ENCODE peak calls at places on chromosomes 5 and 9, in five cellular contexts. One of them, this sample, is unnamed.

GRCh38 chr5:60520451-60521210 is 179.3 kb downstream of the DEPDC1B start:
- DNase-seq in ascending aorta: no peak
- DNase-seq in CD4-positive, alpha-beta memory T cell: no peak
- DNase-seq in pancreas: no peak
- DNase-seq in CD8-positive, alpha-beta memory T cell: no peak
- DNase-seq in this sample: no peak

GRCh38 chr9:742914-743594 is 98.4 kb upstream of the DMRT1 start:
- DNase-seq in CD4-positive, alpha-beta memory T cell: no peak
- DNase-seq in ascending aorta: no peak
- DNase-seq in pancreas: no peak
- DNase-seq in CD8-positive, alpha-beta memory T cell: no peak
- DNase-seq in this sample: no peak

GRCh38 chr5:79036769-79037168 is 32.7 kb downstream of the DMGDH start:
- DNase-seq in CD8-positive, alpha-beta memory T cell: no peak
- DNase-seq in CD4-positive, alpha-beta memory T cell: no peak
- DNase-seq in ascending aorta: no peak
- DNase-seq in pancreas: no peak
- DNase-seq in this sample: no peak

GRCh38 chr9:7760014-7760415 is 39.6 kb downstream of the DMAC1 start:
- DNase-seq in CD4-positive, alpha-beta memory T cell: no peak
- DNase-seq in ascending aorta: no peak
- DNase-seq in pancreas: no peak
- DNase-seq in CD8-positive, alpha-beta memory T cell: no peak
- DNase-seq in this sample: no peak

GRCh38 chr5:16245249-16245648 is 65.7 kb upstream of the MARCHF11 start:
- DNase-seq in ascending aorta: no peak
- DNase-seq in CD8-positive, alpha-beta memory T cell: no peak
- DNase-seq in CD4-positive, alpha-beta memory T cell: no peak
- DNase-seq in pancreas: no peak
- DNase-seq in this sample: no peak

GRCh38 chr9:112486221-112487007 is at the start of gene KIAA1958:
- DNase-seq in pancreas: peak; percentile 89
- DNase-seq in CD4-positive, alpha-beta memory T cell: peak; percentile 76
- DNase-seq in CD8-positive, alpha-beta memory T cell: peak; percentile 79
- DNase-seq in ascending aorta: peak; percentile 33
- DNase-seq in this sample: peak; percentile 96

GRCh38 chr5:132294728-132295504 is 722 bp downstream of the SLC22A4 start:
- DNase-seq in CD8-positive, alpha-beta memory T cell: peak; percentile 28
- DNase-seq in ascending aorta: peak; percentile 66
- DNase-seq in pancreas: no peak
- DNase-seq in CD4-positive, alpha-beta memory T cell: peak; percentile 12
- DNase-seq in this sample: peak; percentile 93

GRCh38 chr5:14195588-14195987 is 52.4 kb downstream of the TRIO start:
- DNase-seq in pancreas: no peak
- DNase-seq in CD4-positive, alpha-beta memory T cell: no peak
- DNase-seq in ascending aorta: no peak
- DNase-seq in CD8-positive, alpha-beta memory T cell: no peak
- DNase-seq in this sample: no peak

GRCh38 chr9:73183917-73184861 is 32.5 kb downstream of the ANXA1 start:
- DNase-seq in ascending aorta: no peak
- DNase-seq in pancreas: no peak
- DNase-seq in CD8-positive, alpha-beta memory T cell: peak; percentile 44
- DNase-seq in CD4-positive, alpha-beta memory T cell: peak; percentile 54
- DNase-seq in this sample: no peak

GRCh38 chr9:127943746-127944145 is 6.1 kb upstream of the DPM2 start:
- DNase-seq in CD8-positive, alpha-beta memory T cell: peak; percentile 64
- DNase-seq in CD4-positive, alpha-beta memory T cell: peak; percentile 70
- DNase-seq in pancreas: peak; percentile 84
- DNase-seq in ascending aorta: no peak
- DNase-seq in this sample: peak; percentile 96

GRCh38 chr9:84839538-84839937 is 170.0 kb downstream of the NTRK2 start:
- DNase-seq in CD8-positive, alpha-beta memory T cell: no peak
- DNase-seq in CD4-positive, alpha-beta memory T cell: no peak
- DNase-seq in ascending aorta: no peak
- DNase-seq in pancreas: no peak
- DNase-seq in this sample: no peak

GRCh38 chr9:82882133-82882532 is 180.8 kb downstream of the RASEF start:
- DNase-seq in ascending aorta: no peak
- DNase-seq in pancreas: no peak
- DNase-seq in CD4-positive, alpha-beta memory T cell: no peak
- DNase-seq in CD8-positive, alpha-beta memory T cell: no peak
- DNase-seq in this sample: no peak

GRCh38 chr9:2016411-2017208 is 1.5 kb downstream of the SMARCA2 start:
- DNase-seq in ascending aorta: peak; percentile 51
- DNase-seq in CD4-positive, alpha-beta memory T cell: peak; percentile 63
- DNase-seq in CD8-positive, alpha-beta memory T cell: peak; percentile 59
- DNase-seq in pancreas: peak; percentile 81
- DNase-seq in this sample: peak; percentile 92

GRCh38 chr9:84285381-84285780 is 55.2 kb downstream of the SLC28A3 start:
- DNase-seq in pancreas: no peak
- DNase-seq in CD4-positive, alpha-beta memory T cell: no peak
- DNase-seq in CD8-positive, alpha-beta memory T cell: no peak
- DNase-seq in ascending aorta: no peak
- DNase-seq in this sample: no peak

GRCh38 chr5:73135429-73136276 is 15.3 kb downstream of the TMEM171 start:
- DNase-seq in CD4-positive, alpha-beta memory T cell: no peak
- DNase-seq in pancreas: no peak
- DNase-seq in ascending aorta: no peak
- DNase-seq in CD8-positive, alpha-beta memory T cell: no peak
- DNase-seq in this sample: no peak

GRCh38 chr5:6359941-6360683 is 18.2 kb downstream of the MED10 start:
- DNase-seq in ascending aorta: no peak
- DNase-seq in CD8-positive, alpha-beta memory T cell: peak; percentile 7
- DNase-seq in CD4-positive, alpha-beta memory T cell: peak; percentile 52
- DNase-seq in pancreas: no peak
- DNase-seq in this sample: no peak

GRCh38 chr5:123610665-123611406 is 98.9 kb downstream of the CSNK1G3 start:
- DNase-seq in pancreas: no peak
- DNase-seq in CD4-positive, alpha-beta memory T cell: peak; percentile 56
- DNase-seq in ascending aorta: no peak
- DNase-seq in CD8-positive, alpha-beta memory T cell: peak; percentile 41
- DNase-seq in this sample: no peak

GRCh38 chr5:130050585-130050984 is 146.3 kb downstream of the CHSY3 start:
- DNase-seq in ascending aorta: no peak
- DNase-seq in CD8-positive, alpha-beta memory T cell: no peak
- DNase-seq in pancreas: no peak
- DNase-seq in CD4-positive, alpha-beta memory T cell: no peak
- DNase-seq in this sample: no peak

GRCh38 chr5:148730955-148731898 is 76.9 kb upstream of the HTR4 start:
- DNase-seq in CD8-positive, alpha-beta memory T cell: peak; percentile 58
- DNase-seq in pancreas: peak; percentile 51
- DNase-seq in CD4-positive, alpha-beta memory T cell: peak; percentile 68
- DNase-seq in ascending aorta: no peak
- DNase-seq in this sample: peak; percentile 64

GRCh38 chr5:137374110-137374853 is 124.8 kb downstream of the SPOCK1 start:
- DNase-seq in ascending aorta: no peak
- DNase-seq in CD8-positive, alpha-beta memory T cell: no peak
- DNase-seq in CD4-positive, alpha-beta memory T cell: no peak
- DNase-seq in pancreas: no peak
- DNase-seq in this sample: no peak

GRCh38 chr9:91301161-91301560 is 60.6 kb downstream of the AUH start:
- DNase-seq in ascending aorta: no peak
- DNase-seq in CD4-positive, alpha-beta memory T cell: no peak
- DNase-seq in CD8-positive, alpha-beta memory T cell: no peak
- DNase-seq in pancreas: no peak
- DNase-seq in this sample: no peak

GRCh38 chr5:180704362-180704761 is 35.5 kb downstream of the OR2Y1 start:
- DNase-seq in pancreas: no peak
- DNase-seq in ascending aorta: no peak
- DNase-seq in CD4-positive, alpha-beta memory T cell: no peak
- DNase-seq in CD8-positive, alpha-beta memory T cell: no peak
- DNase-seq in this sample: no peak

GRCh38 chr5:174599992-174600391 is 124.4 kb upstream of the MSX2 start:
- DNase-seq in CD4-positive, alpha-beta memory T cell: no peak
- DNase-seq in pancreas: no peak
- DNase-seq in CD8-positive, alpha-beta memory T cell: no peak
- DNase-seq in ascending aorta: no peak
- DNase-seq in this sample: no peak

GRCh38 chr5:64987768-64988167 is 219.0 kb downstream of the CWC27 start:
- DNase-seq in pancreas: no peak
- DNase-seq in CD8-positive, alpha-beta memory T cell: no peak
- DNase-seq in ascending aorta: no peak
- DNase-seq in CD4-positive, alpha-beta memory T cell: no peak
- DNase-seq in this sample: no peak

GRCh38 chr9:83646500-83647239 is 23.7 kb downstream of the IDNK start:
- DNase-seq in CD8-positive, alpha-beta memory T cell: no peak
- DNase-seq in pancreas: no peak
- DNase-seq in ascending aorta: no peak
- DNase-seq in CD4-positive, alpha-beta memory T cell: no peak
- DNase-seq in this sample: no peak

GRCh38 chr5:110441035-110441434 is 285.4 kb downstream of the TMEM232 start:
- DNase-seq in ascending aorta: no peak
- DNase-seq in CD4-positive, alpha-beta memory T cell: no peak
- DNase-seq in CD8-positive, alpha-beta memory T cell: no peak
- DNase-seq in pancreas: no peak
- DNase-seq in this sample: no peak

GRCh38 chr9:72665421-72665820 is 144.0 kb downstream of the TMC1 start:
- DNase-seq in CD8-positive, alpha-beta memory T cell: no peak
- DNase-seq in CD4-positive, alpha-beta memory T cell: no peak
- DNase-seq in ascending aorta: no peak
- DNase-seq in pancreas: no peak
- DNase-seq in this sample: no peak

GRCh38 chr5:159582756-159583523 is 252.7 kb upstream of the IL12B start:
- DNase-seq in pancreas: no peak
- DNase-seq in CD8-positive, alpha-beta memory T cell: no peak
- DNase-seq in ascending aorta: no peak
- DNase-seq in CD4-positive, alpha-beta memory T cell: no peak
- DNase-seq in this sample: no peak

GRCh38 chr5:122377023-122377422 is 65.0 kb downstream of the SNCAIP start:
- DNase-seq in pancreas: no peak
- DNase-seq in ascending aorta: no peak
- DNase-seq in CD8-positive, alpha-beta memory T cell: no peak
- DNase-seq in CD4-positive, alpha-beta memory T cell: no peak
- DNase-seq in this sample: no peak

GRCh38 chr9:32839013-32839442 is 55.7 kb downstream of the TMEM215 start:
- DNase-seq in CD8-positive, alpha-beta memory T cell: no peak
- DNase-seq in CD4-positive, alpha-beta memory T cell: no peak
- DNase-seq in pancreas: no peak
- DNase-seq in ascending aorta: no peak
- DNase-seq in this sample: no peak
- H3K36me3 ChIP-seq in CD8-positive, alpha-beta memory T cell: no peaks in the 10 kb centered on the region
- H3K36me3 ChIP-seq in CD4-positive, alpha-beta memory T cell: no peaks in the 10 kb centered on the region
- H3K36me3 ChIP-seq in pancreas: no peaks in the 10 kb centered on the region
- H3K36me3 ChIP-seq in ascending aorta: no peaks in the 10 kb centered on the region
- H3K36me3 ChIP-seq in this sample: no peaks in the 10 kb centered on the region

GRCh38 chr5:43304520-43304919 is 8.7 kb downstream of the HMGCS1 start:
- DNase-seq in ascending aorta: no peak
- DNase-seq in CD8-positive, alpha-beta memory T cell: no peak
- DNase-seq in pancreas: no peak
- DNase-seq in CD4-positive, alpha-beta memory T cell: peak; percentile 17
- DNase-seq in this sample: no peak
- H3K36me3 ChIP-seq in ascending aorta: no peaks in the 10 kb centered on the region
- H3K36me3 ChIP-seq in CD8-positive, alpha-beta memory T cell: no peaks in the 10 kb centered on the region
- H3K36me3 ChIP-seq in pancreas: no peaks in the 10 kb centered on the region
- H3K36me3 ChIP-seq in CD4-positive, alpha-beta memory T cell: no peaks in the 10 kb centered on the region
- H3K36me3 ChIP-seq in this sample: no peaks in the 10 kb centered on the region

GRCh38 chr9:85969727-85970126 is 28.8 kb downstream of the NAA35 start:
- DNase-seq in CD8-positive, alpha-beta memory T cell: no peak
- DNase-seq in CD4-positive, alpha-beta memory T cell: no peak
- DNase-seq in ascending aorta: no peak
- DNase-seq in pancreas: no peak
- DNase-seq in this sample: no peak

GRCh38 chr9:85971731-85972130 is 30.8 kb downstream of the NAA35 start:
- DNase-seq in pancreas: no peak
- DNase-seq in ascending aorta: no peak
- DNase-seq in CD4-positive, alpha-beta memory T cell: no peak
- DNase-seq in CD8-positive, alpha-beta memory T cell: no peak
- DNase-seq in this sample: no peak

GRCh38 chr9:85978496-85978895 is 37.5 kb downstream of the NAA35 start:
- DNase-seq in CD4-positive, alpha-beta memory T cell: no peak
- DNase-seq in ascending aorta: no peak
- DNase-seq in pancreas: no peak
- DNase-seq in CD8-positive, alpha-beta memory T cell: no peak
- DNase-seq in this sample: no peak

GRCh38 chr9:85973238-85973637 is 32.3 kb downstream of the NAA35 start:
- DNase-seq in CD8-positive, alpha-beta memory T cell: no peak
- DNase-seq in CD4-positive, alpha-beta memory T cell: no peak
- DNase-seq in ascending aorta: no peak
- DNase-seq in pancreas: no peak
- DNase-seq in this sample: no peak
- H3K36me3 ChIP-seq in CD8-positive, alpha-beta memory T cell: peaks cover 10% of the 10 kb centered on the region
- H3K36me3 ChIP-seq in CD4-positive, alpha-beta memory T cell: peaks cover 17% of the 10 kb centered on the region
- H3K36me3 ChIP-seq in ascending aorta: peaks cover 11% of the 10 kb centered on the region
- H3K36me3 ChIP-seq in pancreas: peaks cover 18% of the 10 kb centered on the region
- H3K36me3 ChIP-seq in this sample: no peaks in the 10 kb centered on the region

DNA sequence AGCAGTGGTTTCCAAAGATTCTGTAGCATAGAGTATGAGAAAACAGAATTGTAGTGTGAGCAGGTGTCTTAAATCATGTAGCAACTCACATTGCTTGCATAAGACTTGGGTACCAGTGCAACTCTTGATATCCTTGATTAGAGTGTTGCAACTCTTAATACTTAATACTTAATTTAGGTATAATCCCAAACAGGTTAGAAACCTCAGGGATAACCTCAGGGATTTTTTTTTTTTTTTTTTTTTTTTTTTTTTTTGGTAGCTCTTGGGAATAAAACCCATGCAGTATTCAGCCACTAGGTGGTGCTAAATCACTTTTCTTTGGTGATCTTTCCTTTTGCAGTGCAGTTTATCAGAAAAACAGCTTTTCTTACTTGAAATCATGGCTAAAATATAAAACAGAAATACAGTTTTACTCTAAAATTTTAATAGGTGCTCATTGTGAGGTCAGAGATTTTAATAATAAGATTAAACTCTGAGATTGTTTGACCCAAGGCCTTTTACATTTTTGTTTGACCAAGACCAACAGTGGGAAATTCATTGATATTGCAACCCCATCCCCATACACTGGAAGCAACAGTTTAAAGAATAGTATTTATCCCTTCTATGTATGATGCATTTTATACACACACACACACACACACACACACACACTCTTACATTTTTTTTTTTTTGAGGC is 55.3 kb downstream of the ERAP1 start:
- DNase-seq in ascending aorta: no peak
- DNase-seq in pancreas: no peak
- DNase-seq in CD8-positive, alpha-beta memory T cell: peak; percentile 45
- DNase-seq in CD4-positive, alpha-beta memory T cell: peak; percentile 59
- DNase-seq in this sample: no peak
- H3K36me3 ChIP-seq in ascending aorta: peaks cover 82% of the 10 kb centered on the region
- H3K36me3 ChIP-seq in pancreas: peaks cover 73% of the 10 kb centered on the region
- H3K36me3 ChIP-seq in CD8-positive, alpha-beta memory T cell: peaks cover 50% of the 10 kb centered on the region
- H3K36me3 ChIP-seq in CD4-positive, alpha-beta memory T cell: peaks cover 72% of the 10 kb centered on the region
- H3K36me3 ChIP-seq in this sample: no peaks in the 10 kb centered on the region

DNA sequence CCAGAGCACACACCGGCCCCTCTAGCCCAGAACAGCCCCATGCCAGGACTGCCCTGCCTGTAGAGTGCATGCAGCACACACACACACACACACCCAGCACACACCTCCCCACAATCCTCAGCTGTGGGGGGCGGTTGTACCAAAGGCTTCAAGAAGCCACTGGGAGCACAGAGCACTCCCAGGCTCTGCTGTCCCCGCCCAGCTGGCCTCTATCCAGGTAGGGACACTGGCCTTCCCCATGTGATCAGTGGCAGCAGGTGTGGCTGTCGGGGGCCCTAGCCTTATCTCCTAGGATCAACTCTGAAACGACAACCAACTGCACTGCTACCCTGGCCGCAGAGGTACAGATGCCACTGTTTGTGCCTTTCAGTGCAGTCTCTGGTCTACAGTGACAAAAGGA is 2.0 kb downstream of the ANAPC2 start:
- DNase-seq in ascending aorta: no peak
- DNase-seq in pancreas: peak; percentile 61
- DNase-seq in CD4-positive, alpha-beta memory T cell: no peak
- DNase-seq in CD8-positive, alpha-beta memory T cell: no peak
- DNase-seq in this sample: no peak
- H3K36me3 ChIP-seq in ascending aorta: peaks cover 45% of the 10 kb centered on the region
- H3K36me3 ChIP-seq in pancreas: peaks cover 33% of the 10 kb centered on the region
- H3K36me3 ChIP-seq in CD4-positive, alpha-beta memory T cell: peaks cover 35% of the 10 kb centered on the region
- H3K36me3 ChIP-seq in CD8-positive, alpha-beta memory T cell: peaks cover 12% of the 10 kb centered on the region
- H3K36me3 ChIP-seq in this sample: peaks cover 68% of the 10 kb centered on the region

GRCh38 chr9:130599625-130600024 is 20.2 kb downstream of the FUBP3 start:
- DNase-seq in ascending aorta: no peak
- DNase-seq in pancreas: no peak
- DNase-seq in CD8-positive, alpha-beta memory T cell: no peak
- DNase-seq in CD4-positive, alpha-beta memory T cell: no peak
- DNase-seq in this sample: no peak
- H3K36me3 ChIP-seq in ascending aorta: peaks cover 28% of the 10 kb centered on the region
- H3K36me3 ChIP-seq in pancreas: peaks cover 18% of the 10 kb centered on the region
- H3K36me3 ChIP-seq in CD8-positive, alpha-beta memory T cell: peaks cover 27% of the 10 kb centered on the region
- H3K36me3 ChIP-seq in CD4-positive, alpha-beta memory T cell: peaks cover 31% of the 10 kb centered on the region
- H3K36me3 ChIP-seq in this sample: peaks cover 83% of the 10 kb centered on the region

This sample was measured in left lung.